ENCODE peak calls at places on chromosomes 11 and 22, in ten cellular contexts. A is cardiac muscle cell; S is GM23338; C is adrenal gland; M is CD4-positive, alpha-beta T cell; Y is foreskin fibroblast; F is uterus; T is nephron progenitor cell; J is HFFc6; Q is CD8-positive, alpha-beta T cell. P is an unnamed sample.

GRCh38 chr11:130523609-130524008 is 75.2 kb downstream of the ADAMTS15 start:
- DNase-seq in A (peak), S (peak), C (no peak), M (no peak), Y (peak), F (peak), T (no peak), J (peak), Q (no peak), P (no peak)

GRCh38 chr11:6240139-6240538 is 1.2 kb downstream of the CNGA4 start:
- DNase-seq in A (no peak), S (no peak), C (no peak), M (no peak), Y (no peak), F (no peak), T (no peak), J (no peak), Q (no peak), P (no peak)

GRCh38 chr22:44640618-44641155 is 61.3 kb upstream of the PRR5 start:
- DNase-seq in A (no peak), S (no peak), C (no peak), M (no peak), Y (no peak), F (no peak), T (no peak), J (no peak), Q (no peak), P (no peak)

GRCh38 chr11:125872138-125872491 is 15.4 kb upstream of the HYLS1 start:
- DNase-seq in A (no peak), S (no peak), C (no peak), M (no peak), Y (no peak), F (no peak), T (no peak), J (no peak), Q (no peak), P (no peak)

GRCh38 chr22:30422481-30423295 is 2.9 kb upstream of the MTFP1 start:
- DNase-seq in A (peak), S (peak), C (peak), M (no peak), Y (peak), F (peak), T (no peak), J (peak), Q (peak), P (peak)

GRCh38 chr11:17699157-17700114 is 19.9 kb upstream of the MYOD1 start:
- DNase-seq in A (peak), S (no peak), C (no peak), M (no peak), Y (no peak), F (no peak), T (no peak), J (peak), Q (no peak), P (no peak)

GRCh38 chr22:48576333-48577013 is 1251.2 kb downstream of the BRD1 start:
- DNase-seq in A (no peak), S (peak), C (no peak), M (no peak), Y (no peak), F (no peak), T (peak), J (no peak), Q (no peak), P (no peak)

GRCh38 chr22:32994921-32995320 is 63.3 kb downstream of the SYN3 start:
- DNase-seq in A (no peak), S (peak), C (no peak), M (no peak), Y (no peak), F (no peak), T (peak), J (no peak), Q (no peak), P (no peak)

GRCh38 chr11:64117763-64118459 is 48.0 kb downstream of the MACROD1 start:
- DNase-seq in A (no peak), S (no peak), C (no peak), M (no peak), Y (no peak), F (no peak), T (no peak), J (no peak), Q (no peak), P (no peak)

DNA sequence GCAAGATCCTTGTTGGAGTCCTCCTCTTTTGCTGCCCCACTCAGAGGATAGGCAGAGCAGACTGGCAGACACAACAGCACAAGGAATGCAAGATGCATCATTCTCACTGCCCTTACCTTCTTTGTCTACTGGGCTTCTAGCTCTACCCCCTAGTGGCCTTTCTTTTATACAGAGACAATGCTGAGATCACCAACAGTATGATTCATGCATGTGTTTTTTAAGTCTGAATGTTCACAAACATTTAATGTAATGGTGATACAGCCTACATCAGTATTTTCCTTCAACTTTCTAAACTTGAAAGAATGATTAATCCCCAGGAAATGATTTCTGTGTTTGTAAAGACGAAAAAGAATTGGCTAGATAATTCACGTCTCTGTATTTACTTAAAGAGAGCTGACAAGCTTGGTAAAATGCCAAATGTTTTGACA is at the start of gene MMP10:
- DNase-seq in A (peak), S (peak), C (no peak), M (no peak), Y (peak), F (no peak), T (no peak), J (peak), Q (no peak), P (no peak)
- TF ChIP-seq CTCF in A (peak), S (peak), C (no peak), M (no peak), Y (peak), F (no peak), T (peak), J (peak), Q (no peak), P (no peak)

GRCh38 chr11:111836162-111836561 is 35.2 kb downstream of the ALG9 start:
- DNase-seq in A (peak), S (no peak), C (no peak), M (no peak), Y (no peak), F (no peak), T (no peak), J (no peak), Q (no peak), P (no peak)

GRCh38 chr11:111836766-111837165 is 34.6 kb downstream of the ALG9 start:
- DNase-seq in A (peak), S (no peak), C (no peak), M (no peak), Y (no peak), F (no peak), T (no peak), J (peak), Q (no peak), P (no peak)

GRCh38 chr11:111835665-111836064 is 35.7 kb downstream of the ALG9 start:
- DNase-seq in A (no peak), S (no peak), C (no peak), M (no peak), Y (no peak), F (no peak), T (no peak), J (no peak), Q (no peak), P (no peak)

GRCh38 chr11:111834432-111835163 is 36.8 kb downstream of the ALG9 start:
- DNase-seq in A (no peak), S (no peak), C (no peak), M (no peak), Y (no peak), F (no peak), T (no peak), J (no peak), Q (no peak), P (no peak)

GRCh38 chr11:111833524-111833923 is 37.9 kb downstream of the ALG9 start:
- DNase-seq in A (peak), S (peak), C (no peak), M (no peak), Y (no peak), F (no peak), T (no peak), J (peak), Q (no peak), P (no peak)
- TF ChIP-seq CTCF in A (no peak), S (peak), C (peak), M (no peak), Y (peak), F (peak), T (no peak), J (peak), Q (no peak), P (no peak)

DNA sequence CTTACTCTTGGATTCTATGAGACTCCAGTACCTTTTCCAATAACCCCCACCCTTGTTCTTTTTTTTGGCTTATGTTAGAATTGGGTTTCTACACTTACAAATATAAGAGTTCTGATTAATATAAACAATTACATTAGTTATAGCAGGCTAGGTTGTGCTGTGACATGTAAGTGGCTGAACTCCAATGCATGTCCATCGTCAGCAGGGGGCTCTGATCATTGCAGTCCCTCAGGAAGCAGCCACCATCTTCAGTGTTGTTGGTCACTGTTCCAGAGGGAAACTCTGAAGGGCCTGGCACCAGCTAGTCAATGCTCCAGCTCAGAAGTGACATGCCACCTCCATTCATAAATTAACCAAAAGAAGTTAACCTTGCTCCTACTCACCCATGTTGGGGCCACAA is 5.6 kb downstream of the LIPT2 start:
- DNase-seq in A (no peak), S (peak), C (no peak), M (no peak), Y (no peak), F (no peak), T (no peak), J (no peak), Q (no peak), P (no peak)
- TF ChIP-seq CTCF in A (peak), S (peak), C (no peak), M (no peak), Y (no peak), F (no peak), T (no peak), J (peak), Q (no peak), P (no peak)

GRCh38 chr11:33339247-33339646 is 82.1 kb downstream of the HIPK3 start:
- DNase-seq in A (no peak), S (no peak), C (no peak), M (no peak), Y (no peak), F (no peak), T (no peak), J (no peak), Q (no peak), P (no peak)

GRCh38 chr11:33347490-33348125 is 90.4 kb downstream of the HIPK3 start:
- DNase-seq in A (no peak), S (no peak), C (no peak), M (no peak), Y (no peak), F (no peak), T (no peak), J (no peak), Q (no peak), P (no peak)

GRCh38 chr11:33350287-33350686 is 93.1 kb downstream of the HIPK3 start:
- DNase-seq in A (no peak), S (no peak), C (no peak), M (no peak), Y (no peak), F (no peak), T (no peak), J (no peak), Q (no peak), P (no peak)

DNA sequence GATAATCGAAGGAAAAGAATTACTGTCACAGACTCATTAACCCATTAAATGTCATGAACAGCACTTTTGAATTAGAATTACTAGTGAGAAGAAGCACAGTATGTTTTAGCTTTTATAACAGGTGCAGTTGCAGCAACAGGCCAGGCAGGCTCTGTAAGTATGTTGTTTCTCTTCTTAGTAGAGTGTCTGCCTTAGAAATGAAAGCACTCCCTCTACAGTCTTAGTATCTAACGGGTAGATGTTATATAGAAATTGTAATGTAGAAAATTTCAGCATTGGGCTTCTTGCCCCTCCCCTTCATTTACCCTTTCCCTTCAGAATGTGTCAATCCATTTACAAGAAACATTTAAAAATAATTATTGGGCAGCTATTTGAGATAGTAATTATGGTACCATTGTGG is 87.4 kb downstream of the HIPK3 start:
- DNase-seq in A (peak), S (peak), C (no peak), M (no peak), Y (no peak), F (no peak), T (no peak), J (no peak), Q (no peak), P (no peak)
- TF ChIP-seq CTCF in A (peak), S (no peak), C (peak), M (no peak), Y (peak), F (no peak), T (no peak), J (peak), Q (no peak), P (no peak)

GRCh38 chr11:111926505-111927391 is 8.0 kb downstream of the C11orf52 start:
- DNase-seq in A (peak), S (peak), C (peak), M (peak), Y (peak), F (peak), T (peak), J (peak), Q (peak), P (peak)
- TF ChIP-seq CTCF in A (no peak), S (no peak), C (peak), M (no peak), Y (no peak), F (no peak), T (no peak), J (peak), Q (no peak), P (no peak)

GRCh38 chr11:126968915-126969314 is 31.7 kb downstream of the KIRREL3 start:
- DNase-seq in A (no peak), S (peak), C (no peak), M (no peak), Y (no peak), F (no peak), T (no peak), J (no peak), Q (no peak), P (no peak)
- TF ChIP-seq CTCF in A (no peak), S (peak), C (no peak), M (no peak), Y (no peak), F (no peak), T (no peak), J (no peak), Q (no peak), P (no peak)

GRCh38 chr11:60915250-60915914 is 1.4 kb downstream of the TMEM109 start:
- DNase-seq in A (peak), S (peak), C (peak), M (peak), Y (peak), F (peak), T (peak), J (peak), Q (peak), P (no peak)

GRCh38 chr11:60912851-60913550 is 957 bp upstream of the TMEM109 start:
- DNase-seq in A (no peak), S (no peak), C (no peak), M (no peak), Y (no peak), F (no peak), T (no peak), J (no peak), Q (no peak), P (no peak)

GRCh38 chr11:60914620-60915249 is 777 bp downstream of the TMEM109 start:
- DNase-seq in A (peak), S (peak), C (no peak), M (no peak), Y (no peak), F (no peak), T (no peak), J (no peak), Q (peak), P (no peak)

GRCh38 chr11:60912223-60912850 is 1.6 kb upstream of the TMEM109 start:
- DNase-seq in A (no peak), S (peak), C (no peak), M (no peak), Y (no peak), F (no peak), T (peak), J (no peak), Q (peak), P (no peak)

GRCh38 chr11:60913793-60914619 is at the start of gene TMEM109:
- DNase-seq in A (peak), S (peak), C (peak), M (peak), Y (peak), F (peak), T (peak), J (peak), Q (peak), P (peak)
- TF ChIP-seq CTCF in A (no peak), S (no peak), C (peak), M (no peak), Y (no peak), F (no peak), T (no peak), J (no peak), Q (no peak), P (no peak)

GRCh38 chr22:19105867-19106802 is 16.1 kb downstream of the DGCR2 start:
- DNase-seq in A (no peak), S (peak), C (no peak), M (peak), Y (no peak), F (no peak), T (no peak), J (no peak), Q (peak), P (no peak)
- TF ChIP-seq CTCF in A (no peak), S (peak), C (no peak), M (peak), Y (no peak), F (no peak), T (peak), J (peak), Q (peak), P (no peak)

DNA sequence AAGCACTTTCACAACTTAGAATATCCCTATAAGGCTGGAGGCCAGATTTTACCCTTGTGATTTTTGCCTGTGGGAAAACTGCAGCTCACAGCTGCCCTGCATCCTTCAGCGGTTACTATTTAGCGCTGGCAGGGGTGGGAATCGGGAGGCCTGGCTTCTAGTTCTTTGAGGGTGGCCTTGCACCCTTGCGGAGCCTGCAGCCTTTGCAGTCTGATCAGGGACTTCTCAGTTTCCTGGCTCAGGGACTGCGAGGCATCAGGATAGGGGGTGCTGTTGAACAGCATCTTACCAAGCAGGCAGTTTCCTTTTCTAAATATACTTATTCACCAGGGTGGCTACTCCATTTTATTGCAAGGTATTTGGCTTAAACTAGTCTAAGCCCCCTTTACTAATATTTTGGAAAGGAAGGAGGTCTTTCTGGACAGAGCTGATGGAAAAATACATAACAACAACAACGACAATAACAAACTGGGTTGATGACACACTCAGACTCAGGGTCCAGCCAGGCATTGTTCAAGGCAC is 2.9 kb upstream of the APOA1 start:
- DNase-seq in A (peak), S (peak), C (no peak), M (no peak), Y (peak), F (no peak), T (no peak), J (no peak), Q (no peak), P (no peak)
- TF ChIP-seq CTCF in A (peak), S (peak), C (no peak), M (peak), Y (peak), F (no peak), T (no peak), J (peak), Q (no peak), P (no peak)